ENCODE peak calls at places on chromosomes 13 and 19, in eight cellular contexts. T, D, E, F, W, X, P and M are unnamed samples.

GRCh38 chr19:30898353-30899103 is 450.7 kb downstream of the TSHZ3 start:
- DNase-seq in E (no peak), F (no peak), X (no peak), P (no peak), T (no peak), W (no peak), D (no peak), M (no peak)

GRCh38 chr19:2790557-2791271 is 5.4 kb downstream of the THOP1 start:
- DNase-seq in T (no peak), W (no peak), X (no peak), F (no peak), P (no peak), D (no peak), E (no peak), M (no peak)

GRCh38 chr13:34913040-34913439 is 29.0 kb upstream of the NBEA start:
- DNase-seq in F (no peak), E (no peak), P (no peak), D (peak; percentile 4), W (peak; percentile 71), T (no peak), X (peak; percentile 3), M (peak; percentile 10)

GRCh38 chr13:95623141-95623540 is 21.4 kb downstream of the DZIP1 start:
- DNase-seq in P (no peak), W (no peak), F (no peak), D (no peak), T (no peak), X (no peak), E (no peak), M (no peak)

GRCh38 chr19:13127051-13127450 is 9.0 kb downstream of the NACC1 start:
- DNase-seq in W (no peak), E (no peak), X (no peak), T (no peak), D (no peak), P (no peak), F (no peak), M (no peak)

GRCh38 chr13:79289557-79289956 is 116.5 kb downstream of the RBM26 start:
- DNase-seq in E (no peak), X (no peak), W (no peak), T (no peak), P (no peak), F (no peak), D (no peak), M (no peak)

GRCh38 chr13:87884874-87885273 is 213.7 kb downstream of the SLITRK5 start:
- DNase-seq in P (no peak), W (peak; percentile 43), T (no peak), E (no peak), X (no peak), D (no peak), F (peak; percentile 53), M (no peak)

GRCh38 chr13:78054152-78054551 is 135.5 kb upstream of the EDNRB start:
- DNase-seq in E (no peak), D (no peak), F (peak; percentile 49), P (no peak), W (no peak), T (no peak), X (no peak), M (no peak)

GRCh38 chr19:35365303-35365702 is 5.6 kb upstream of the GPR42 start:
- DNase-seq in P (no peak), E (no peak), W (no peak), X (no peak), T (no peak), F (no peak), D (no peak), M (no peak)

GRCh38 chr13:41060723-41061074 is 610 bp upstream of the WBP4 start:
- DNase-seq in X (peak; percentile 85), E (peak; percentile 75), T (peak; percentile 91), W (peak; percentile 92), D (peak; percentile 94), F (peak; percentile 79), P (peak; percentile 83), M (peak; percentile 88)

GRCh38 chr19:10321874-10322835 is 6.3 kb upstream of the FDX2 start:
- DNase-seq in X (no peak), D (no peak), F (no peak), T (no peak), E (no peak), P (no peak), W (no peak), M (no peak)

GRCh38 chr19:57443121-57443696 is 8.1 kb downstream of the ZNF749 start:
- DNase-seq in T (no peak), E (no peak), D (no peak), F (no peak), W (no peak), P (no peak), X (no peak), M (no peak)

GRCh38 chr13:109785141-109785891 is 1.1 kb downstream of the IRS2 start:
- DNase-seq in D (no peak), T (peak; percentile 53), W (peak; percentile 66), F (no peak), E (no peak), X (peak; percentile 37), P (no peak), M (no peak)

GRCh38 chr19:42514449-42514848 is 13.8 kb downstream of the CEACAM1 start:
- DNase-seq in P (no peak), T (no peak), W (no peak), D (no peak), F (no peak), E (no peak), X (no peak), M (no peak)

GRCh38 chr19:50205681-50206138 is 2.3 kb downstream of the MYH14 start:
- DNase-seq in T (no peak), X (no peak), W (peak; percentile 9), D (no peak), E (no peak), F (no peak), P (no peak), M (no peak)

GRCh38 chr13:29799041-29799440 is 51.4 kb downstream of the UBL3 start:
- DNase-seq in X (peak; percentile 33), F (no peak), T (no peak), W (no peak), E (no peak), P (no peak), D (no peak), M (no peak)

GRCh38 chr19:15129856-15130580 is 22.8 kb downstream of the SYDE1 start:
- DNase-seq in D (no peak), X (no peak), W (no peak), F (no peak), T (peak; percentile 63), E (no peak), P (no peak), M (peak; percentile 33)

GRCh38 chr13:30256713-30257432 is 50.5 kb downstream of the KATNAL1 start:
- DNase-seq in D (no peak), T (no peak), F (no peak), E (no peak), X (no peak), W (no peak), P (no peak), M (no peak)

GRCh38 chr13:46668302-46668720 is 115.3 kb downstream of the LRCH1 start:
- DNase-seq in P (peak; percentile 92), D (peak; percentile 42), E (no peak), T (no peak), W (no peak), X (peak; percentile 89), F (peak; percentile 62), M (no peak)

GRCh38 chr19:12872941-12873890 is 8.0 kb downstream of the DNASE2 start:
- DNase-seq in P (no peak), F (no peak), E (peak; percentile 26), D (peak; percentile 58), T (peak; percentile 72), W (peak; percentile 21), X (peak; percentile 74), M (peak; percentile 71)

GRCh38 chr13:20399961-20400360 is 125.7 kb downstream of the CRYL1 start:
- DNase-seq in P (no peak), E (no peak), X (no peak), T (no peak), W (no peak), D (no peak), F (no peak), M (no peak)

GRCh38 chr13:19822673-19823072 is 39.9 kb upstream of the PSPC1 start:
- DNase-seq in F (no peak), T (no peak), E (no peak), D (no peak), W (no peak), X (no peak), P (no peak), M (no peak)

GRCh38 chr13:31909889-31910551 is 121.6 kb upstream of the FRY start:
- DNase-seq in T (peak; percentile 24), P (peak; percentile 34), E (no peak), F (peak; percentile 61), X (peak; percentile 50), D (peak; percentile 77), W (peak; percentile 75), M (peak; percentile 44)

GRCh38 chr13:53788286-53788685 is 759.7 kb downstream of the OLFM4 start:
- DNase-seq in F (no peak), P (no peak), W (no peak), X (no peak), D (no peak), E (no peak), T (no peak), M (no peak)

GRCh38 chr19:54517483-54517882 is 14.9 kb downstream of the LAIR2 start:
- DNase-seq in D (peak; percentile 80), X (peak; percentile 80), T (peak; percentile 47), F (peak; percentile 40), P (peak; percentile 26), E (no peak), W (peak; percentile 60), M (peak; percentile 82)

GRCh38 chr19:14916848-14917247 is 24.4 kb upstream of the OR7C2 start:
- DNase-seq in T (no peak), W (no peak), F (no peak), E (no peak), D (peak; percentile 3), P (no peak), X (no peak), M (no peak)

GRCh38 chr19:52722062-52723005 is 12.5 kb downstream of the ZNF611 start:
- DNase-seq in T (no peak), E (no peak), W (no peak), P (no peak), D (no peak), X (peak; percentile 96), F (no peak), M (no peak)

GRCh38 chr19:31627824-31628223 is 278.6 kb upstream of the TSHZ3 start:
- DNase-seq in X (no peak), W (peak; percentile 31), T (no peak), D (no peak), F (no peak), P (no peak), E (no peak), M (no peak)

GRCh38 chr13:114107686-114108081 is 24.7 kb downstream of the RASA3 start:
- DNase-seq in D (no peak), T (no peak), P (no peak), E (no peak), X (no peak), F (no peak), W (no peak), M (no peak)

GRCh38 chr19:3644351-3645066 is 17.9 kb upstream of the CACTIN start:
- DNase-seq in E (no peak), T (no peak), F (peak; percentile 99), X (peak; percentile 15), W (no peak), D (no peak), P (no peak), M (no peak)

GRCh38 chr19:32269831-32270230 is 75.6 kb upstream of the ZNF507 start:
- DNase-seq in T (no peak), F (no peak), E (no peak), D (no peak), X (no peak), W (no peak), P (no peak), M (no peak)

GRCh38 chr19:54178581-54179261 is 5.8 kb upstream of the TMC4 start:
- DNase-seq in T (no peak), P (no peak), X (no peak), W (peak; percentile 66), E (no peak), F (no peak), D (no peak), M (peak; percentile 48)

GRCh38 chr13:31050486-31051400 is 111.0 kb downstream of the HSPH1 start:
- DNase-seq in D (no peak), W (peak; percentile 20), F (peak; percentile 13), E (no peak), X (no peak), P (no peak), T (peak; percentile 35), M (no peak)

GRCh38 chr19:53537126-53537522 is 821 bp upstream of the ZNF331 start:
- DNase-seq in X (no peak), T (no peak), P (no peak), W (no peak), D (no peak), F (no peak), E (no peak), M (peak; percentile 16)